ENCODE peak calls at places on chromosomes 2 and 18, in seven cellular contexts. N is CD4-positive, alpha-beta T cell; P is hepatocyte; H is aorta; Q is uterus; O is endodermal cell; Y is CD4-positive, alpha-beta memory T cell. X is an unnamed sample. For H3K9me3, the result is how much of the 10 kb centered on the place peaks cover.

GRCh38 chr2:8552264-8552913 is 129.5 kb upstream of the ID2 start:
- DNase-seq in N (peak), H (peak), P (no peak), Y (no peak), O (peak), Q (no peak), X (peak)

GRCh38 chr2:55742996-55743395 is 49.4 kb upstream of the PNPT1 start:
- DNase-seq in Y (no peak), O (no peak), H (no peak), P (no peak), N (no peak), Q (no peak), X (no peak)

GRCh38 chr2:68416081-68416675 is 50.9 kb downstream of the FBXO48 start:
- DNase-seq in O (no peak), N (no peak), Q (no peak), H (no peak), Y (no peak), P (no peak), X (no peak)

GRCh38 chr2:218032336-218033171 is 29.8 kb upstream of the TNS1 start:
- DNase-seq in Q (no peak), Y (no peak), O (peak), P (no peak), H (peak), N (peak), X (no peak)

GRCh38 chr2:5661362-5661761 is 30.8 kb upstream of the SOX11 start:
- DNase-seq in H (no peak), Q (no peak), P (no peak), Y (no peak), O (no peak), N (no peak), X (no peak)

GRCh38 chr2:23589739-23590138 is 204.8 kb downstream of the KLHL29 start:
- DNase-seq in H (peak), O (no peak), Y (no peak), P (no peak), N (no peak), Q (no peak), X (peak)

GRCh38 chr2:8550481-8550880 is 131.4 kb upstream of the ID2 start:
- DNase-seq in N (no peak), Y (no peak), Q (peak), H (peak), P (no peak), O (peak), X (peak)

GRCh38 chr2:190359896-190360376 is 16.5 kb downstream of the INPP1 start:
- DNase-seq in O (peak), H (no peak), Q (peak), P (no peak), N (peak), Y (peak), X (peak)

GRCh38 chr18:3634250-3634939 is 184.4 kb downstream of the TGIF1 start:
- DNase-seq in Q (no peak), H (no peak), Y (no peak), N (no peak), P (no peak), O (no peak), X (no peak)

GRCh38 chr2:103445356-103445755 is 683.5 kb downstream of the TMEM182 start:
- DNase-seq in H (no peak), Q (no peak), N (no peak), Y (no peak), O (no peak), P (no peak), X (no peak)

GRCh38 chr2:10614940-10615339 is 74.8 kb downstream of the NOL10 start:
- DNase-seq in Y (no peak), O (no peak), P (no peak), N (no peak), H (no peak), Q (no peak), X (no peak)

GRCh38 chr18:33697498-33697897 is 119.5 kb downstream of the ASXL3 start:
- DNase-seq in O (no peak), H (no peak), P (peak), Y (no peak), N (no peak), Q (no peak), X (no peak)

GRCh38 chr2:223600056-223600455 is 2.1 kb downstream of the SCG2 start:
- DNase-seq in Y (no peak), H (no peak), O (no peak), P (no peak), Q (no peak), N (no peak), X (no peak)

GRCh38 chr2:218036371-218036770 is 32.7 kb upstream of the RUFY4 start:
- DNase-seq in P (no peak), H (no peak), N (no peak), Q (no peak), O (peak), Y (no peak), X (no peak)

DNA sequence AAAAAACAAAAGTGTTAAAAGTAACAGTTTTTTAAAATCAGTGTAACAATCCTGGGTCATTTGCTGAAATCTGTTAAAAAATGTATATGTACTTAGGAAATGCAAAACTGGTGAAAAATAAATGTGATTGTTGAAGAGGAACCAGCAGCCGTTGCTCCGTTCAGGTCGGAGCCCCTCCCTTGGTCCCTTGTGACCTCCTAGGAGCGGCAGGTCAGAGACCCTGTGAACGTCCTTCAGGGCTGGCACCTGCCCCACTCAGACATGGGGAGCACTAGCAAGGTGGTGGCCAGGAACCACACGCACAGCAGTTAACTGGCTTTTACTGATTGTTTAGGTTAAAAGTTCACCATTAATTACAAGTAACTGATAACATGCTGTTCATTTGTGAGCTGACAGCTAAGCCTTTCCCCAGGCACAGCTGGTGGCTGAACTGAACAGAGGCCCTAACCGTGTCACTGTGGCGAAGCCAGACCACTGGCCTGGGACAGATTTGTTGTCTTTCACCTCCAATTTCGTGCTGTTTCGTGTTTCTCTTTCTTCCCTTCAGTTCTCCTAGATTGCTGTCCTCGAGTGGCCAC is 159.2 kb upstream of the ALKAL2 start:
- DNase-seq in H (no peak), Y (no peak), N (no peak), Q (no peak), O (no peak), P (no peak), X (no peak)
- H3K9me3 ChIP-seq in H (under half), Y (under half), N (under half), Q (under half), O (under half), P (under half), X (under half)

GRCh38 chr2:6841537-6842287 is 24.0 kb downstream of the CMPK2 start:
- DNase-seq in Q (no peak), Y (no peak), O (no peak), H (no peak), N (no peak), P (no peak), X (no peak)

GRCh38 chr2:6846967-6847695 is 18.6 kb downstream of the CMPK2 start:
- DNase-seq in N (no peak), H (no peak), Q (no peak), P (no peak), Y (no peak), O (no peak), X (no peak)

GRCh38 chr2:6846540-6846939 is 19.2 kb downstream of the CMPK2 start:
- DNase-seq in P (no peak), N (no peak), Y (no peak), Q (no peak), H (no peak), O (no peak), X (no peak)

GRCh38 chr2:6845312-6845711 is 20.4 kb downstream of the CMPK2 start:
- DNase-seq in Q (no peak), O (no peak), P (no peak), H (no peak), N (no peak), Y (no peak), X (no peak)

DNA sequence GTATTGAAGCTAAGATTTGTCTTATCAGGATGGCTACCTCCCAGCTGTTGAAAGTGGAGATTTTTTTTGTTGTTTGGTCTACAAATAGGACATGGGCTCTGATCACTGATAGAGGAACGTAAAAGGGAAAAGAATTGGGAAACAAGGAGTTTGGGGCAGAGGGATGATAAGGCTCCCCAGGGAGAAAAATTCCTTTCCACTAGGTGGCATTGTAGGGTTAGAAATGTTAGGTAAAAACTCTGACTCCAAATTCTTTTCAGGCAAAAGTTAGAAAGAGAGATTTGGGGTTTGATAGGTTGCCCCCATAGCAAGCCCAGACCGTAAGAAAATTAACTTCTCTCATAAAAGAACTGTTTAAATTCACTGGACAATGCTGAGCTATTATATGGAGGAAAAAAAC is 19.8 kb downstream of the CMPK2 start:
- DNase-seq in Y (no peak), Q (no peak), O (no peak), H (no peak), P (no peak), N (no peak), X (no peak)
- H3K9me3 ChIP-seq in Y (under half), Q (under half), O (under half), H (under half), P (under half), N (half or more), X (half or more)

DNA sequence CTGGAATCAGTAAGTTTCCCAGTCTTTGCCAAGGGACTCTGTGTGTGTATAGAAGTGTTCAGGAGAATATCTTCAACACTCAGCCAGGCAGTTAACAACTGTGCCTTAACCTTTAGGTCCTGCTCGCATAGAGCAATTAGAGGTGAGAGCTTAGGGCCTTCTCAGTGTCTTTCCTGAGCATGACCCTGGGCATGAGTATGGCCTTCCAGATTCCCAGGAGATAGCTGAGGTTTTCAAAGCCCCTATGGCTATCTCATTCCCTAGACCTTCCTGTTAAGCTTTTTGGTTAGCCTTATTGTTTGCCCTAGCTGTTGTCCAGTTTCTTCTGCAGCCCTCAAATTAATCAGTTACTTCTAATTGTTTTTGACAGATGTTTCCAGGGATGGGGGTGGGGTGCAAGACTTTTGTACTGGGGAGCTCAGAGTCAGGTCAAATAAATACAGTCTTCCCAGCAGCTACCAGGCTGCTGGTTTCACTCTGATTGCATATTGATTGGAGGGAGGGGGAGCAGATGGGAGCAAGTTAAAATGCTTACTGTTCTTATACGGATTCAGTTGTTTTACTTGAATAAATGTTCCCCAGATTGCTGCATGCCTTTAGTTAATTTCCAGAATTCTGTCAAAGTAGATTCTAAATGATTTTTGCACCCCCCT is 23.1 kb downstream of the PDK1 start:
- DNase-seq in Y (no peak), Q (no peak), O (no peak), H (no peak), N (no peak), P (no peak), X (no peak)
- H3K9me3 ChIP-seq in Y (under half), Q (under half), O (half or more), H (under half), N (under half), P (under half), X (under half)

GRCh38 chr2:241579281-241579680 is 20.7 kb downstream of the BOK start:
- DNase-seq in Q (no peak), P (no peak), O (no peak), H (peak), Y (no peak), N (no peak), X (peak)

GRCh38 chr2:241586564-241587264 is 28.2 kb downstream of the BOK start:
- DNase-seq in O (no peak), H (no peak), N (no peak), Y (no peak), Q (no peak), P (no peak), X (no peak)

GRCh38 chr2:241584446-241584845 is 25.9 kb downstream of the BOK start:
- DNase-seq in N (no peak), O (peak), Y (no peak), Q (no peak), H (peak), P (no peak), X (no peak)

GRCh38 chr2:241582328-241582727 is 23.8 kb downstream of the BOK start:
- DNase-seq in Q (no peak), O (peak), N (no peak), Y (no peak), H (peak), P (no peak), X (peak)

DNA sequence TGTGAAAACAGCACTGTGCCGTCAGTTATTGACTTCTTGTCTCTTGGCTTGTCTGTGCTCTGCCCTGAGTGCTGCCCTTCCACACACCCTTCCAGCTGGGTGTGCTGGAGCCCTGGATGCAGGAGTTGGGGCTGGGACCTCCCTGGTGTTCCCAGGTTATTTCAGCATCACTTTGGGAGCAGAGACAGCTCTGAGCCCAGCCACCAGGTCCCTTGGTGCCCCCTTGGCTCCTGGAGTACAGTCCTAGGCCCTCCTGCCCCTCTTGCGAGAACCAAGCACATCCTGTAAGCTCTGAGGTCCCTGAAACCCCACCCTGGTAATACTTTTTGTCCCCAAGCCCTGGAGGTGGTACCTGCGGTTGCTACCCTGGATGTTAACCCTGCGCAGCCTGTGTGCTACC is 24.3 kb downstream of the BOK start:
- DNase-seq in Q (no peak), O (peak), N (no peak), H (peak), Y (no peak), P (no peak), X (peak)
- H3K9me3 ChIP-seq in Q (under half), O (half or more), N (under half), H (under half), Y (under half), P (under half), X (under half)

DNA sequence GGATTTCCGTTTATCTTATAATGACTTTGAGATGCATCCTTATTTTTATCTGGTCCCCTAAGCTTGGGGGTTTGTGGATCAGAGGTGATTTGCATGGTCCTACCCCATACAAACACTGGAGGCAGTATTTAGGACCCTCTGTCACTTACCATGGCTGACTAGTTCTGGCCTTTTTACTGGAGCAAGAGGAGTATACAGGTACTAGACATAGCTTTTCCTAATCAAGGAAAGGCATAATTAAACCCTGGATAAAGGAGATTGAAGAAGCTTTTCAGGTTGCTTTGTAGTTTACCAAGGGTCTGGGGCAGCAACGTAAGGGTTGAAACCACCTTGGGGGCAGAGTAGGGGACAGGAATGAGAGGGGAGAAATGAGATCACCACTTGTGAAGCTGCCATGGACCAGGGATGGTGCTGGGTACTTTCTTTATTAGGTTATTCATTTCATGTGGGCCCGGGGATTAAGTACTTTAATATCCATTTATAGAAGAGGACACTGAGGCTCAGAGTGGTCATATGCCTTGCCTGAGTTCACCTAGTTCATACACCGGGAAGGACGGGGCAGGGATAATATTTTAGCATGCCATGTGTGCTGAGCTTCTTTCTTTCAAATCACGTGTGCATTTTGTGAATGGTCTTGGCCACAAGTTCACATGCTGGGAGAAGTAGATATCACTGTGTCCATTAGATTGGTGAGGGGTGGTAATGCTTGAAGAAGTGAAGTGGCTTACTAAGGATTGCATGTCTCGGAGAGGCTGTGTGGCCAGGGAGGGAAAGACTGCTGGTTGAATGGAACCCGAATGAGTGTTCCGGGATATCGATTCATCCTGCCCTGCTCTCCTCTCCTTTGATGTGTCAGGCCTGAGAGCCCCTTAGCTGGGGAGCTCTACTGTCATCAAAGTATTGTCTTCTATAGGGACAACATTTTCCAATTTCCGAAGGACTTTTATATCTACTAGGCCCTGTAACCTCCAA is 186.9 kb downstream of the MYCN start:
- DNase-seq in Q (no peak), O (peak), N (no peak), Y (no peak), H (no peak), P (no peak), X (no peak)
- H3K9me3 ChIP-seq in Q (under half), O (under half), N (under half), Y (under half), H (under half), P (under half), X (under half)

DNA sequence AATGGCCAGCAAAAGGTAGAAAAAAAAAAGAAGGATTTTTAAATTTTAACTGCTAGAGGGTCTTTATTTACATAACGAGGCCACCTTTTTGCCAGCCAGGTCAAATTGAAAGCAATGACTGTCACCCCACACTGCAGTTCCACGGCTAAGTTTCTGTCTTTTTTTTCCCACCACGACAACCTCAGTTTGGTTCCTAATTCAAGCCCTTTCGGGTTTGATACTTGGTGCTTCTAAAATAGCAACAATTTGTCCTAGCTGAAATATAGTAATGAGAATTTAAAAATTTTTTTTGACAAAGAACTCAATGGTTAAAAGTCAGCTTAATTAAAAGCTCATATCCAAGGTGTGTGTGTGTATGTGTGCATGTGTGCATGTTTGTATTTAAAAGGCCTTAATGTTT is 16.4 kb upstream of the NMS start:
- DNase-seq in Y (no peak), H (no peak), P (no peak), O (no peak), N (no peak), Q (no peak), X (no peak)
- H3K9me3 ChIP-seq in Y (under half), H (under half), P (under half), O (half or more), N (under half), Q (under half), X (under half)

DNA sequence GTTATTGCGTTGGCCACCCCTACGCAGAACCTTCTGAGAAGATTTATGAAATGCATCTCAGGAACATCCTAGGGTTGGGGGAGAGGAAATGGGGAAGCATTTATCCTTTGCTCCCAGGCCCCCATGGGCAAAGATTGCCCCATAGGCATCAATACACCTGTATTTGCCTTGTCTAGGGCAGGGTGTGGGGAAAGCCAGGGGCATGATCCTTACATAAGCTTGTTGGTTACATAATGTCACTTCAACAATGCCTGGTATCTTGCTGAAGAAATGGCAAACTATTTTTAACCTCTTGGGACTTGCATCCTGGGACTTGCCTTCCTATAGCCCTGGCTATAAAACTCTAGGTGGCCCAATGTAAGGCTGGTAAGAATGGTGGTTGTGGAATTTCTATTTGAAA is 53.9 kb upstream of the SPRED2 start:
- DNase-seq in Y (no peak), N (no peak), O (no peak), P (no peak), H (no peak), Q (no peak), X (no peak)
- H3K9me3 ChIP-seq in Y (under half), N (under half), O (under half), P (under half), H (under half), Q (under half), X (under half)

GRCh38 chr2:4174796-4175195 is 471.4 kb downstream of the DCDC2C start:
- DNase-seq in Y (no peak), Q (no peak), P (no peak), H (no peak), O (no peak), N (no peak), X (no peak)

GRCh38 chr2:4168834-4169233 is 465.5 kb downstream of the DCDC2C start:
- DNase-seq in Q (no peak), Y (no peak), H (no peak), N (no peak), P (no peak), O (no peak), X (no peak)
- H3K9me3 ChIP-seq in Q (under half), Y (under half), H (under half), N (under half), P (under half), O (under half), X (under half)

GRCh38 chr2:51505533-51505932 is 473.6 kb upstream of the NRXN1 start:
- DNase-seq in H (no peak), N (no peak), Q (no peak), Y (no peak), P (no peak), O (peak), X (no peak)
- H3K9me3 ChIP-seq in H (under half), N (under half), Q (under half), Y (under half), P (under half), O (under half), X (under half)

DNA sequence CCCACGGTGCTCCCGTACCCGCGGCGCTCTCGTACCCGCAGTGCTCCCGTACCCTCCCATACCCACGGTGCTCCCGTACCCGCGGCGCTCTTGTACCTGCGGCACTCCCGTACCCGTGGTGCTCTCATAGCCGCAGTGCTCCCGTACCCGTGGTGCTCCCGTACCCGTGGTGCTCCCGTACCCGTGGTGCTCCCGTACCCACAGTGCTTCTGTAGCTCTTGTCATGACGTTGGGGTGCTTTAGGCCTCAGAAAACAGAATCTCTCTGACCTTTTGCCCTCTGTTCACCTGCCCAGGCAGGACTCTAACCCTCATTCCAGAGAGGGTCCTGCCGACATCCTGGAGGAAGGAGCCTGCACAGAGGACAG is 35.3 kb downstream of the SLC66A2 start:
- DNase-seq in N (no peak), Y (no peak), H (peak), O (no peak), Q (no peak), P (no peak), X (no peak)
- H3K9me3 ChIP-seq in N (under half), Y (under half), H (under half), O (under half), Q (under half), P (under half), X (under half)

X was measured in psoas muscle.